ENCODE peak calls at places on chromosome 1, in four cellular contexts. S is mesendoderm, O is trophoblast cell, U is IMR-90. Q is an unnamed sample.
A peak's percentile ranks its signal among the peaks of the same experiment; 100 is the strongest.

GRCh38 chr1:228139931-228140723 is at the start of gene GUK1:
- DNase-seq in S (peak; percentile 100), O (peak; percentile 100), U (peak; percentile 99), Q (peak; percentile 99)

GRCh38 chr1:242225770-242226573 is 227.1 kb upstream of the MAP1LC3C start:
- DNase-seq in S (no peak), O (peak; percentile 18), U (no peak), Q (no peak)

GRCh38 chr1:154328318-154329151 is 3.2 kb downstream of the ATP8B2 start:
- DNase-seq in S (peak; percentile 74), O (no peak), U (peak; percentile 62), Q (no peak)

GRCh38 chr1:109635862-109636200 is 16.2 kb downstream of the AMPD2 start:
- DNase-seq in S (no peak), O (no peak), U (no peak), Q (no peak)

GRCh38 chr1:85116856-85117255 is 68.6 kb upstream of the MCOLN3 start:
- DNase-seq in S (no peak), O (no peak), U (no peak), Q (no peak)

GRCh38 chr1:2951856-2952255 is 69.4 kb upstream of the ACTRT2 start:
- DNase-seq in S (no peak), O (no peak), U (no peak), Q (no peak)

GRCh38 chr1:36175137-36176095 is 19.5 kb downstream of the MAP7D1 start:
- DNase-seq in S (peak; percentile 88), O (no peak), U (peak; percentile 56), Q (no peak)

GRCh38 chr1:176736015-176736414 is 273.0 kb downstream of the PAPPA2 start:
- DNase-seq in S (no peak), O (no peak), U (no peak), Q (no peak)

GRCh38 chr1:236269439-236269838 is 12.3 kb downstream of the ERO1B start:
- DNase-seq in S (no peak), O (no peak), U (no peak), Q (no peak)

GRCh38 chr1:211912064-211912463 is 81.5 kb upstream of the LPGAT1 start:
- DNase-seq in S (no peak), O (no peak), U (no peak), Q (no peak)

GRCh38 chr1:227257964-227258363 is 60.3 kb downstream of the CDC42BPA start:
- DNase-seq in S (peak; percentile 68), O (no peak), U (no peak), Q (no peak)

GRCh38 chr1:17167783-17168479 is 37.0 kb upstream of the PADI1 start:
- DNase-seq in S (no peak), O (peak; percentile 92), U (peak; percentile 88), Q (no peak)

GRCh38 chr1:150065184-150065871 is 2.2 kb upstream of the VPS45 start:
- DNase-seq in S (no peak), O (no peak), U (peak; percentile 70), Q (no peak)

GRCh38 chr1:181155339-181155738 is 66.8 kb downstream of the IER5 start:
- DNase-seq in S (no peak), O (no peak), U (peak; percentile 24), Q (no peak)
- H3K18ac ChIP-seq in S (no peak overlapping the region), O (no peak overlapping the region), U (no peak overlapping the region), Q (no peak overlapping the region)

GRCh38 chr1:1561801-1562470 is 12.7 kb downstream of the SSU72 start:
- DNase-seq in S (no peak), O (no peak), U (no peak), Q (no peak)
- H3K36me3 ChIP-seq in S (peaks cover 15% of the 10 kb centered on the region), O (peaks cover 57% of the 10 kb centered on the region), U (peaks cover 51% of the 10 kb centered on the region), Q (peaks cover 70% of the 10 kb centered on the region)

GRCh38 chr1:59006932-59007331 is 223.1 kb upstream of the JUN start:
- DNase-seq in S (no peak), O (no peak), U (no peak), Q (no peak)

GRCh38 chr1:59005491-59006308 is 221.9 kb upstream of the JUN start:
- DNase-seq in S (no peak), O (no peak), U (no peak), Q (no peak)

GRCh38 chr1:59007429-59007819 is 223.6 kb upstream of the JUN start:
- DNase-seq in S (no peak), O (no peak), U (no peak), Q (no peak)

GRCh38 chr1:59007820-59008598 is 224.2 kb upstream of the JUN start:
- DNase-seq in S (no peak), O (no peak), U (peak; percentile 28), Q (no peak)

DNA sequence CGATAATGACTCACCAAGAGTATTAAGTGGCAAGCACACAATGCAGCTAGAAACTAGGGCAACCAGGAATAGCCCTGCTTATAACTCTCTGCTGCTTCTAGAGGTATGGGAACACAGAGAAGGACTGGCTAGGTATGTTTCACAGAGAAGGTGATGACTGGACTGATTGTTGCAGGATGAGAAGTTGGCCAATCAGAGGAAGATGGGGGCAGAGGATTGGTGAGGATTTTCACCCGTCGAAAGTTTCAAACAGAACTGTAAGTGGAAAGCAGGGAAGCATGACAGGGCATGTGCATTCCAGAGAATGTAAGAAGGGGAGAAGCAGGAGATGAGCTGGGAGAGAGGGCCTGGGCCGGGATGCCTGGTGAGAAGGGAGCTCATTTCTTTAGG is 222.5 kb upstream of the JUN start:
- DNase-seq in S (no peak), O (no peak), U (no peak), Q (no peak)
- H2BK5ac ChIP-seq in S (no peak overlapping the region), O (no peak overlapping the region), U (no peak overlapping the region), Q (no peak overlapping the region)

GRCh38 chr1:77290576-77290975 is 8.8 kb downstream of the AK5 start:
- DNase-seq in S (no peak), O (no peak), U (no peak), Q (no peak)

GRCh38 chr1:77287535-77287934 is 5.7 kb downstream of the AK5 start:
- DNase-seq in S (no peak), O (no peak), U (no peak), Q (no peak)

GRCh38 chr1:77288275-77288674 is 6.5 kb downstream of the AK5 start:
- DNase-seq in S (no peak), O (no peak), U (peak; percentile 48), Q (no peak)

DNA sequence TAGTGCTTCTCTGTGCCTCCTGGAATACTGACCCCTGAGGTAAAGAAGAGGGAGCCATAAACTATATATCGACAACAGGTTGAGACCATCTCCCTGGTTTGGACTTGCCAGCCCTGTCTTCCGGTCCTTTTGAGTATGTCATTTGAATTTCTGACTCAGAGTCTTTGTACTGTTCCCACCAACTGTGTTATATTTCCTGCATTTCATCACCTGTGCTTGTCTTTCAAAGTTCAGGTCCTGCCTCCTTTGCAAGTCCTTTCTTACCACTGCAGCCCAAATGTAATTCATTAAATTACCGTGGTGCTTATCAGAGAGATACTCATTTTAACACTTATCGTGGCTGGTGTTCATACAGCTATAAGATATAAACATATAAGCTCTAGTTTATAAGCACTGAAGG is 10.7 kb downstream of the AK5 start:
- DNase-seq in S (no peak), O (no peak), U (no peak), Q (no peak)
- H3K18ac ChIP-seq in S (no peak overlapping the region), O (no peak overlapping the region), U (no peak overlapping the region), Q (no peak overlapping the region)

GRCh38 chr1:212960932-212961331 is 10.6 kb downstream of the VASH2 start:
- DNase-seq in S (no peak), O (no peak), U (no peak), Q (no peak)

GRCh38 chr1:212957546-212957945 is 7.2 kb downstream of the VASH2 start:
- DNase-seq in S (no peak), O (no peak), U (no peak), Q (no peak)

GRCh38 chr1:212956231-212956630 is 5.9 kb downstream of the VASH2 start:
- DNase-seq in S (no peak), O (no peak), U (no peak), Q (no peak)

GRCh38 chr1:212959266-212960220 is 9.2 kb downstream of the VASH2 start:
- DNase-seq in S (no peak), O (no peak), U (no peak), Q (no peak)

DNA sequence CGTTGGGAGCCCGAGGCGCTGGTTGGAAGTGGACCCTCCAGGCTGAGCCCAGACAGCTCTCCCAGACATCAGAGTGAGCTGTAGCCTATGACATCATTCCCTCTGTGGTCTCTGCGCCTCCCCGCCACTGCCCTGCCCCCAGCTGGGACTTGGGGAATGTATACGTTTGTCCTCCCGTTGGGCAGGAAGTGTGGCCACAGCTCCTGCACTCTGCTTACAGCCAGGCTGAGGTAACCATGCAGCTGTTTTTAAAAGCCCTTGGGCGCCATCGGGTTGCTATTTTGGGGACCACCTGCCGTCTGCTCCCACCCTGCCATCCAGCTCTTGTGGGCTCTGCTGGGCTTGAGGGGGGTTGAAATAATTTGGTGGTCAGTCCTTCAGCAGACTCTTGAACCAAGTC is 7.8 kb downstream of the VASH2 start:
- DNase-seq in S (peak; percentile 69), O (no peak), U (peak; percentile 78), Q (no peak)
- H3K36me3 ChIP-seq in S (peaks cover 6% of the 10 kb centered on the region), O (peaks cover 3% of the 10 kb centered on the region), U (peaks cover 33% of the 10 kb centered on the region), Q (peaks cover 7% of the 10 kb centered on the region)

DNA sequence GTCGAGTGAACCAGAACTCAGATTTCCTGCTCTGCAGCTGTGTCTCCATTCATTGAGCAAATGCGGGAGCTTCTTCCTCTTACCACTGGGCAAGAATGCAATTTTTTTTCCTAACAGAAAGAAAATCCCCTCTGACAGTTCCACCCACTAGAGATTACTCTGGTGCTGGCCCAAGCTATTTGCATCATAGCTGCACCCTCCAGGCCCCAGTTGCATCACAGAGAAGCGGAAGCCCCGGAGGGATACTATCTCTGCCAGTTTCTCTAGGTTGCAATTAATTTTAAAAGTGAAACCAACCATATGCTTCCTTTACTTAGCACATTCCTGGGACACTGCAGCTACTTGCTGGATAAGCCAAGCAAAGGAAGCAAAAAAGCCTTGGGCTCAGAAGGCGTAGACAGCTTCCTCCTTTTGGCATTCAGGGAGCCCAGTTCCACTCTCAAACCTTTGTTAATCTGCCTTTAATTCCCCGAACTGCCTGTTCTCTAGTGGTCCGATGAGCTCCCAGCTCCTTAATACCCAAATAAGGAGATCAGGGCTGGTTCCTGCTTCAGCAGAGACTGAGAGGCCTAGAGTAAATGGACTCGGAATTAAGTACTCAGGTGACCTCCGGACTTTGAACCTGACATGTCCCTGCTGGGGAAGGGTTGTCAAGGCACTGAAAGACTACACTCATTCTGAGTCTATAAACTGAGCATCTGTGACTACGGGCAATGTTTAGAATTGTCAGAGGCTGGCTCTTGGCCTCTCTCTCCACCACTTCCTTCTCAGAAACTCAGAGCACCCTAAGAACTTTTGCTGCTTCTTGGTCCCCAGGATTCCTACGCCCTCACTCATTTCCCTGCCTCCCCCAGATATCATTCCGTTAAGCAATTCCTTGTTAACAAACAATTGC is 72.5 kb upstream of the TNFSF18 start:
- DNase-seq in S (peak; percentile 76), O (peak; percentile 91), U (peak; percentile 95), Q (peak; percentile 18)
- H2BK5ac ChIP-seq in S (no peak overlapping the region), O (peak overlapping the region; percentile 28), U (peak overlapping the region; percentile 88), Q (no peak overlapping the region)

DNA sequence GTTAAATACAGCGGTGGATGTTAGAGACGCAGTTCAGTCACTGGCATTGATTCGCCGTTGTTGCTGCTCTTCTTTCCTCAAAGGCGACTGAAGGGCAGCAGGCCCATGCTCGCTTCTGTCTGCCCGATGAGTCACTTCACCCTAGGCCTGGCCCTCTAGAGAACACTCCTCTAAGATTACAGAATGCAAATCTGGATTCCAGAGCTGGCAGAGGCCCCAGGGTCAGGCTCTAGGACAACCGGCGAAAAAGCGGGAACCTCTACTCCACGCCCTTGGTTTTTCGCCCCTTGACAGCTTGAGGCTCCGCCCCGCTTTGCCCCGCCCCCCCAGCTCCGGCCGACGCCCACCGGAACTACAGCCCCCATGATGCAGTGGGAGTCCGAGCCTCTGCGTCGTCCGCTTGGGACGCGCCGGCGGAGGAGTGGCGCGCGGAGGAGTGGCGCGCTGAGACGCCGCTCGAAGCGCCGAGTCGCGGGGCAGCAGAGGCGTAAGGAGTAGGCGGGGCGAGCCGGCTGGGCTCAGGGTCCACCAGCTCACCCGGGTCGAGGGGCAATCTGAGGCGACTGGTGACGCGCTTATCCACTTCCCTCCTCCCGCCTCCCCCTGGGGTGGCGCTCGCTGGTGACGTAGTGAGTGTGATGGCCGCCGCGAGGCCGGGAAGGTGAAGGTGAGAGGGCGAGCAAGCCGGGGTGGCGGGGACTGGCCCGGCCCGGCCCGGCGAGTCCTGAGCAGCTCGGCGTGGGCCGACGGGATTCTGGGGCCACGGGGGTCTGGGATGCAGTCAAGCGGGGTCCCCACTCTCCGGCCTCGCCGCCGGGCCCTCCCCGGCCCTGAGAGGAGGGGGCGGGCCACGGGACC is at the start of gene MFN2:
- DNase-seq in S (peak; percentile 99), O (peak; percentile 99), U (peak; percentile 97), Q (peak; percentile 97)
- H3K18ac ChIP-seq in S (peak within 1 kb of the TSS; percentile 79), O (peak within 1 kb of the TSS; percentile 67), U (no peak within 1 kb of the TSS), Q (peak within 1 kb of the TSS; percentile 92)